ENCODE peak calls at places on chromosomes 7 and 10, in seven cellular contexts. N is left lung; V is upper lobe of right lung; S is T-cell; Z is natural killer cell; E is stimulated activated memory B cell treated with anti-CD40 and anti-IgM and Interleukin-4, amounts not matched to agents 10 μg/mL and 1 μg/mL and 100 μg/mL, for 72 hours; K is Right ventricle myocardium superior. X is an unnamed sample.

GRCh38 chr10:7610651-7611389 is 55.9 kb downstream of the ITIH5 start:
- ATAC-seq in N (peak), V (peak), S (no peak), Z (no peak), E (no peak), K (peak), X (no peak)

GRCh38 chr7:92835851-92836488 is 403 bp downstream of the CDK6 start:
- ATAC-seq in N (peak), V (no peak), S (peak), Z (peak), E (peak), K (peak), X (peak)

GRCh38 chr7:138669364-138669763 is 31.8 kb downstream of the SVOPL start:
- ATAC-seq in N (no peak), V (no peak), S (no peak), Z (no peak), E (no peak), K (no peak), X (no peak)

GRCh38 chr10:130642926-130643325 is 506.7 kb downstream of the GLRX3 start:
- ATAC-seq in N (no peak), V (no peak), S (no peak), Z (no peak), E (no peak), K (no peak), X (no peak)

GRCh38 chr7:36062159-36062815 is 90.8 kb upstream of the EEPD1 start:
- ATAC-seq in N (peak), V (no peak), S (no peak), Z (no peak), E (no peak), K (no peak), X (no peak)

GRCh38 chr7:142308918-142309317 is 51.1 kb upstream of the PRSS58 start:
- ATAC-seq in N (no peak), V (peak), S (no peak), Z (no peak), E (no peak), K (no peak), X (no peak)

GRCh38 chr10:1576467-1577259 is 160.7 kb downstream of the ADARB2 start:
- ATAC-seq in N (no peak), V (no peak), S (no peak), Z (no peak), E (peak), K (no peak), X (no peak)

GRCh38 chr10:128628252-128628651 is 502.0 kb upstream of the MKI67 start:
- ATAC-seq in N (no peak), V (no peak), S (no peak), Z (no peak), E (no peak), K (no peak), X (no peak)

GRCh38 chr10:6473901-6474370 is 106.1 kb downstream of the PRKCQ start:
- ATAC-seq in N (peak), V (peak), S (peak), Z (peak), E (peak), K (no peak), X (peak)

GRCh38 chr10:32131388-32131787 is 75.2 kb upstream of the KIF5B start:
- ATAC-seq in N (no peak), V (no peak), S (no peak), Z (no peak), E (no peak), K (no peak), X (no peak)

GRCh38 chr7:76296743-76297740 is 5.4 kb upstream of the HSPB1 start:
- ATAC-seq in N (peak), V (peak), S (no peak), Z (no peak), E (no peak), K (peak), X (peak)

GRCh38 chr10:15546606-15547005 is 173.1 kb downstream of the ITGA8 start:
- ATAC-seq in N (no peak), V (no peak), S (no peak), Z (no peak), E (no peak), K (no peak), X (no peak)

GRCh38 chr10:72847681-72848080 is 45.9 kb upstream of the OIT3 start:
- ATAC-seq in N (peak), V (peak), S (no peak), Z (peak), E (no peak), K (no peak), X (peak)

GRCh38 chr10:132098539-132099421 is 33.0 kb downstream of the JAKMIP3 start:
- ATAC-seq in N (no peak), V (no peak), S (no peak), Z (no peak), E (no peak), K (no peak), X (no peak)

GRCh38 chr7:50552921-50553320 is 12.3 kb downstream of the DDC start:
- ATAC-seq in N (peak), V (peak), S (no peak), Z (no peak), E (no peak), K (peak), X (no peak)

GRCh38 chr7:50697686-50698085 is 85.0 kb downstream of the GRB10 start:
- ATAC-seq in N (no peak), V (peak), S (no peak), Z (no peak), E (no peak), K (no peak), X (no peak)